ENCODE peak calls at places on chromosomes 7 and 10, in nine cellular contexts. One of them, this sample, is unnamed.

GRCh38 chr10:76779821-76780281 is 857.8 kb downstream of the KCNMA1 start:
- DNase-seq in prostate gland: no peak
- DNase-seq in uterus: no peak
- DNase-seq in HCT116: no peak
- DNase-seq in A549: no peak
- DNase-seq in body of pancreas: no peak
- DNase-seq in breast epithelium: no peak
- DNase-seq in H1: no peak
- DNase-seq in HepG2: no peak
- DNase-seq in this sample: no peak

GRCh38 chr10:73586583-73586984 is 4.6 kb downstream of the USP54 start:
- DNase-seq in HepG2: peak; percentile 93
- DNase-seq in uterus: no peak
- DNase-seq in body of pancreas: peak; percentile 63
- DNase-seq in prostate gland: peak; percentile 69
- DNase-seq in A549: no peak
- DNase-seq in breast epithelium: no peak
- DNase-seq in H1: no peak
- DNase-seq in HCT116: no peak
- DNase-seq in this sample: no peak

GRCh38 chr10:69061305-69062161 is 26.4 kb upstream of the SRGN start:
- DNase-seq in breast epithelium: peak; percentile 52
- DNase-seq in A549: peak; percentile 69
- DNase-seq in prostate gland: no peak
- DNase-seq in HCT116: no peak
- DNase-seq in uterus: peak; percentile 48
- DNase-seq in H1: no peak
- DNase-seq in HepG2: peak; percentile 47
- DNase-seq in body of pancreas: peak; percentile 45
- DNase-seq in this sample: peak; percentile 71

GRCh38 chr7:87225696-87226095 is 6.2 kb upstream of the TMEM243 start:
- DNase-seq in uterus: no peak
- DNase-seq in H1: no peak
- DNase-seq in A549: no peak
- DNase-seq in HepG2: no peak
- DNase-seq in prostate gland: no peak
- DNase-seq in body of pancreas: no peak
- DNase-seq in HCT116: no peak
- DNase-seq in breast epithelium: no peak
- DNase-seq in this sample: no peak

GRCh38 chr10:101028446-101029244 is 2.3 kb downstream of the PDZD7 start:
- DNase-seq in H1: no peak
- DNase-seq in body of pancreas: no peak
- DNase-seq in A549: no peak
- DNase-seq in HepG2: no peak
- DNase-seq in breast epithelium: no peak
- DNase-seq in HCT116: no peak
- DNase-seq in prostate gland: no peak
- DNase-seq in uterus: no peak
- DNase-seq in this sample: no peak

GRCh38 chr10:70762441-70763177 is 22.6 kb downstream of the TBATA start:
- DNase-seq in HCT116: no peak
- DNase-seq in breast epithelium: no peak
- DNase-seq in A549: no peak
- DNase-seq in HepG2: no peak
- DNase-seq in body of pancreas: no peak
- DNase-seq in uterus: no peak
- DNase-seq in H1: no peak
- DNase-seq in prostate gland: no peak
- DNase-seq in this sample: no peak

GRCh38 chr7:18534481-18534880 is 38.9 kb downstream of the HDAC9 start:
- DNase-seq in A549: no peak
- DNase-seq in HepG2: no peak
- DNase-seq in uterus: no peak
- DNase-seq in prostate gland: no peak
- DNase-seq in breast epithelium: no peak
- DNase-seq in HCT116: no peak
- DNase-seq in body of pancreas: no peak
- DNase-seq in H1: no peak
- DNase-seq in this sample: no peak

GRCh38 chr10:34297551-34298370 is 517.3 kb downstream of the PARD3 start:
- DNase-seq in HCT116: no peak
- DNase-seq in HepG2: peak; percentile 85
- DNase-seq in prostate gland: no peak
- DNase-seq in body of pancreas: no peak
- DNase-seq in A549: no peak
- DNase-seq in uterus: no peak
- DNase-seq in breast epithelium: no peak
- DNase-seq in H1: no peak
- DNase-seq in this sample: no peak

GRCh38 chr10:80491251-80492102 is 37.4 kb downstream of the TSPAN14 start:
- DNase-seq in HCT116: no peak
- DNase-seq in HepG2: peak; percentile 84
- DNase-seq in body of pancreas: no peak
- DNase-seq in prostate gland: no peak
- DNase-seq in uterus: no peak
- DNase-seq in H1: no peak
- DNase-seq in breast epithelium: no peak
- DNase-seq in A549: no peak
- DNase-seq in this sample: no peak

GRCh38 chr7:77917500-77918262 is 119.1 kb downstream of the PHTF2 start:
- DNase-seq in breast epithelium: no peak
- DNase-seq in HepG2: no peak
- DNase-seq in A549: no peak
- DNase-seq in uterus: no peak
- DNase-seq in H1: no peak
- DNase-seq in body of pancreas: peak; percentile 61
- DNase-seq in prostate gland: no peak
- DNase-seq in HCT116: no peak
- DNase-seq in this sample: no peak

GRCh38 chr7:125391921-125392320 is 462.3 kb upstream of the POT1 start:
- DNase-seq in body of pancreas: no peak
- DNase-seq in A549: no peak
- DNase-seq in HepG2: no peak
- DNase-seq in HCT116: no peak
- DNase-seq in H1: no peak
- DNase-seq in breast epithelium: no peak
- DNase-seq in uterus: no peak
- DNase-seq in prostate gland: no peak
- DNase-seq in this sample: no peak

GRCh38 chr7:22920664-22921063 is 93.3 kb downstream of the HYCC1 start:
- DNase-seq in H1: no peak
- DNase-seq in breast epithelium: no peak
- DNase-seq in uterus: no peak
- DNase-seq in body of pancreas: no peak
- DNase-seq in A549: no peak
- DNase-seq in prostate gland: no peak
- DNase-seq in HepG2: no peak
- DNase-seq in HCT116: no peak
- DNase-seq in this sample: no peak

GRCh38 chr10:29395409-29395808 is 106.5 kb downstream of the LYZL1 start:
- DNase-seq in prostate gland: no peak
- DNase-seq in breast epithelium: no peak
- DNase-seq in HCT116: no peak
- DNase-seq in HepG2: no peak
- DNase-seq in uterus: no peak
- DNase-seq in A549: no peak
- DNase-seq in body of pancreas: no peak
- DNase-seq in H1: no peak
- DNase-seq in this sample: no peak
- TF ChIP-seq POLR2A in prostate gland: no peak
- TF ChIP-seq POLR2A in breast epithelium: no peak
- TF ChIP-seq POLR2A in HCT116: no peak
- TF ChIP-seq POLR2A in HepG2: no peak
- TF ChIP-seq POLR2A in uterus: no peak
- TF ChIP-seq POLR2A in A549: no peak
- TF ChIP-seq POLR2A in body of pancreas: no peak
- TF ChIP-seq POLR2A in H1: no peak
- TF ChIP-seq POLR2A in this sample: no peak

GRCh38 chr7:81690688-81691087 is 79.2 kb downstream of the HGF start:
- DNase-seq in HepG2: no peak
- DNase-seq in uterus: no peak
- DNase-seq in body of pancreas: no peak
- DNase-seq in breast epithelium: no peak
- DNase-seq in prostate gland: no peak
- DNase-seq in HCT116: no peak
- DNase-seq in A549: no peak
- DNase-seq in H1: no peak
- DNase-seq in this sample: no peak
- H3K27ac ChIP-seq in HepG2: no peak overlapping the region
- H3K27ac ChIP-seq in uterus: peak overlapping the region; percentile 41
- H3K27ac ChIP-seq in body of pancreas: no peak overlapping the region
- H3K27ac ChIP-seq in breast epithelium: no peak overlapping the region
- H3K27ac ChIP-seq in prostate gland: no peak overlapping the region
- H3K27ac ChIP-seq in HCT116: no peak overlapping the region
- H3K27ac ChIP-seq in A549: no peak overlapping the region
- H3K27ac ChIP-seq in H1: no peak overlapping the region
- H3K27ac ChIP-seq in this sample: no peak overlapping the region

DNA sequence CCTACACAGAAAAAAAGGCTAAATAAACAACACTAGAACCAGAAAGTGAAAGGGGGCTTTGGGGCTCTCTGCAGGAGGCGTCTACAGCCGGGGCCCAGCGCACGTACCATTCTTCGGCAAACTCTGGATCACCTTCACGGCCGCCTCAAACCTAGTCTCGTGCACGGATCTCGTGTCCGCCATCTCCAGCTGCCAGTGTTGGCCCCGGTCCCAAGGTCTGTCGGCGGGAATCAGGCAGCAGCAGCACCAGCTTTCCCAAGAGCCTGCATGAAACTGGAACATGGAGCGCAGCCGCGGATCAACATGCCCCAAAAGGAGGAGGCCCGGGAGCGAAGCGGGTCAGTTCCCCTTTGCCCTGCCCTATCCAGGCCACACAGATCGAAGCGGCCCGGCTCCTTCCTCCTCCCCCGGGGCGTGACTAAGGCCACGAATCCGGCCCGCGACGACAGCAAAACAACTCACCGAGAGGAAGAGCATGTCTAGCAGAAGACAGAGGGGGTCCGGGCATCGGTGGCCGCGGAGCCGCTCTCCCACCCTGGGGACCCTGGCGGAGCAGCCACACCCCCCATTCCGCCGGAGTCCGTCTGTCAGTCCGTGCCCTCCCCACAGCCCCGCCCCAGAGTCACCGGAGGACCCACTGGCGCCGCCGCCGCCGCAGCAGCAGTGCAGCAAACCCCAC is at the start of gene ACBD5:
- DNase-seq in HCT116: no peak
- DNase-seq in HepG2: peak; percentile 81
- DNase-seq in H1: no peak
- DNase-seq in prostate gland: peak; percentile 82
- DNase-seq in breast epithelium: peak; percentile 89
- DNase-seq in body of pancreas: peak; percentile 96
- DNase-seq in A549: peak; percentile 51
- DNase-seq in uterus: peak; percentile 81
- DNase-seq in this sample: peak; percentile 95
- TF ChIP-seq POLR2A in HCT116: no peak
- TF ChIP-seq POLR2A in HepG2: peak; percentile 75
- TF ChIP-seq POLR2A in H1: no peak
- TF ChIP-seq POLR2A in prostate gland: no peak
- TF ChIP-seq POLR2A in breast epithelium: peak; percentile 54
- TF ChIP-seq POLR2A in body of pancreas: peak; percentile 77
- TF ChIP-seq POLR2A in A549: no peak
- TF ChIP-seq POLR2A in uterus: no peak
- TF ChIP-seq POLR2A in this sample: peak; percentile 77

DNA sequence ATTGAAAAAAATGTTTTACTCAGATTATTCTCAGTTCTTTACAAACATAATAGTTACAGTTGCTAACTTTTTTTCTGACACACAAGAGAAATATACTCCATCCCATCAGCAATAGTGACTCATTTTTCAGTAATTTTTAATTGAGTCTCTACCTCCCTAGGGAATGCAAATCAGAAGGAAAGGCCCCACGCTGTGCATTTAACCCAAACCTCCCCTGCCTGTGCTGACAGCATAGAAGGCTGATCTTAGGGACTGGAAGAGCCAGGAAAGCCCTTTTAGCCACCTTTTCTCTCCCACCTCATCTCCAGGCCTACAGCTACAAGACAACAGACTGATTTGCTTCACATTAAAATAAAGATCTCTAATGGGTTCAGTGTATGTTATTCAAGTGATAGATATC is 24.7 kb upstream of the PIK3CG start:
- DNase-seq in prostate gland: no peak
- DNase-seq in breast epithelium: no peak
- DNase-seq in body of pancreas: no peak
- DNase-seq in A549: no peak
- DNase-seq in HepG2: no peak
- DNase-seq in HCT116: no peak
- DNase-seq in uterus: no peak
- DNase-seq in H1: peak; percentile 7
- DNase-seq in this sample: no peak
- H3K27ac ChIP-seq in prostate gland: no peak overlapping the region
- H3K27ac ChIP-seq in breast epithelium: no peak overlapping the region
- H3K27ac ChIP-seq in body of pancreas: no peak overlapping the region
- H3K27ac ChIP-seq in A549: no peak overlapping the region
- H3K27ac ChIP-seq in HepG2: no peak overlapping the region
- H3K27ac ChIP-seq in HCT116: no peak overlapping the region
- H3K27ac ChIP-seq in uterus: no peak overlapping the region
- H3K27ac ChIP-seq in H1: no peak overlapping the region
- H3K27ac ChIP-seq in this sample: no peak overlapping the region

DNA sequence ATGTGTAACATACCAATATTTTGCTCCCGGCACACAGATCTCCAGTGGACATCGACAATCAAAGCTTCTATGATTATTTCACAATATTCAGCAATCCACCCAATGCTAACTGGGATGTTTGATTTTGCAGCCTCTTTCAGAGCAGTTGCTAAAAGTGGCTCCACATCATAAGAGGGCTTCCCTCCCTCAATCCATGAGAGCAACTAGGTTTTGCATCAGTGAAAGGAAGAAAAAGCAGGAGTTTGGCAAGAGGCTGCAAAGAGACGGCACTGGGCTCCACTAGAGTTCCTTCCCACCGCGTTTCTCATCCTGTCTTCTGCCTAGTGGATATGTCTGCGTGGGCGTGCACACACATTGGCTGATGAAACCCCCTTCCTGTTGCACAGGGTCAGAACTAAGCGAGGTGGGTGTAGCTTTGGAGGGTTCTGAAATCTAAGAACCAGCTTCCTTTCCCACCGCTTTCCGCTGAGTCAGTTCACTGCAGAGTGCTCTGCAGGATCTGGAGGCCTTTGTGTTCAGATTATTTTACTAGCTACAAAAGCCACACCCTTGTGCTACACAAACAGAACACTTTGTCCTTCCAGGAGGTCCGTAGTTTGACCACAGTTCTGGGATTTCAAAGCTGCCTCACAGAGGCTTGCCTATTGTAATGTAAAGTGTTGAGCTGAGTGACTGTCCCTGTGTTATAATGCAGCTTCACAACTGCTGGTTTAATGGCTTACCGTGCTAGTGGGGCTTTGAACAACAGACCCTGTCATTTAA is 28.1 kb downstream of the ARL4A start:
- DNase-seq in breast epithelium: no peak
- DNase-seq in body of pancreas: peak; percentile 36
- DNase-seq in prostate gland: peak; percentile 89
- DNase-seq in uterus: peak; percentile 50
- DNase-seq in HepG2: peak; percentile 86
- DNase-seq in A549: peak; percentile 60
- DNase-seq in H1: peak; percentile 70
- DNase-seq in HCT116: peak; percentile 77
- DNase-seq in this sample: peak; percentile 83
- TF ChIP-seq POLR2A in breast epithelium: no peak
- TF ChIP-seq POLR2A in body of pancreas: no peak
- TF ChIP-seq POLR2A in prostate gland: no peak
- TF ChIP-seq POLR2A in uterus: no peak
- TF ChIP-seq POLR2A in HepG2: no peak
- TF ChIP-seq POLR2A in A549: peak; percentile 40
- TF ChIP-seq POLR2A in H1: no peak
- TF ChIP-seq POLR2A in HCT116: no peak
- TF ChIP-seq POLR2A in this sample: peak; percentile 58

This sample was measured in upper lobe of left lung.